ENCODE peak calls at places on chromosome 12, in eight cellular contexts. T, V, A, Z, I, S, O and Y are unnamed samples.

GRCh38 chr12:130972589-130972950 is 18.9 kb downstream of the ADGRD1 start:
- DNase-seq in A (no peak), V (no peak), Z (no peak), T (no peak), I (no peak), O (no peak), S (no peak), Y (no peak)

GRCh38 chr12:30862486-30862885 is 64.1 kb upstream of the TSPAN11 start:
- DNase-seq in S (peak), T (no peak), V (peak), O (no peak), I (no peak), A (no peak), Z (no peak), Y (no peak)

GRCh38 chr12:67772276-67773169 is 124.0 kb downstream of the DYRK2 start:
- DNase-seq in O (no peak), I (no peak), V (no peak), S (peak), T (peak), A (no peak), Z (no peak), Y (peak)

GRCh38 chr12:86774841-86775386 is 518.7 kb upstream of the MGAT4C start:
- DNase-seq in Z (no peak), O (no peak), I (no peak), A (no peak), V (peak), T (no peak), S (no peak), Y (no peak)

GRCh38 chr12:122182887-122183587 is at the start of gene LRRC43:
- DNase-seq in A (no peak), Z (no peak), I (peak), O (peak), T (peak), V (peak), S (no peak), Y (no peak)

GRCh38 chr12:92502417-92503028 is 200.3 kb upstream of the PLEKHG7 start:
- DNase-seq in V (no peak), I (no peak), Z (no peak), T (no peak), S (no peak), A (no peak), O (no peak), Y (no peak)

GRCh38 chr12:120739821-120740613 is 14.4 kb downstream of the ACADS start:
- DNase-seq in O (no peak), Z (no peak), V (no peak), T (no peak), A (no peak), S (no peak), I (no peak), Y (no peak)

GRCh38 chr12:104565606-104566243 is 109.0 kb downstream of the CHST11 start:
- DNase-seq in I (no peak), S (no peak), O (no peak), V (no peak), A (no peak), Z (no peak), T (no peak), Y (no peak)

GRCh38 chr12:112239020-112239419 is 113.7 kb downstream of the TRAFD1 start:
- DNase-seq in O (no peak), T (no peak), Z (no peak), V (no peak), A (no peak), I (no peak), S (no peak), Y (no peak)

GRCh38 chr12:89547116-89547515 is 21.3 kb upstream of the POC1B start:
- DNase-seq in T (no peak), A (no peak), I (no peak), V (no peak), S (no peak), O (no peak), Z (no peak), Y (no peak)

GRCh38 chr12:107645630-107646333 is 39.8 kb upstream of the PWP1 start:
- DNase-seq in O (no peak), S (no peak), T (peak), V (no peak), I (no peak), Z (no peak), A (no peak), Y (no peak)

GRCh38 chr12:15827136-15827535 is 37.9 kb upstream of the EPS8 start:
- DNase-seq in A (no peak), O (no peak), S (no peak), I (no peak), Z (no peak), V (no peak), T (no peak), Y (no peak)

GRCh38 chr12:97386133-97386581 is 76.4 kb upstream of the RMST start:
- DNase-seq in S (peak), V (no peak), I (peak), A (no peak), O (no peak), Z (peak), T (peak), Y (peak)

GRCh38 chr12:128265566-128265965 is 1.4 kb upstream of the TMEM132C start:
- DNase-seq in V (no peak), I (no peak), A (no peak), T (no peak), O (no peak), Z (no peak), S (no peak), Y (no peak)

GRCh38 chr12:63905523-63905922 is 61.0 kb downstream of the SRGAP1 start:
- DNase-seq in Z (no peak), O (no peak), I (no peak), V (peak), A (no peak), T (no peak), S (peak), Y (no peak)

GRCh38 chr12:124750149-124750656 is 113.5 kb downstream of the SCARB1 start:
- DNase-seq in I (no peak), O (no peak), A (no peak), S (no peak), V (peak), T (no peak), Z (no peak), Y (no peak)

GRCh38 chr12:13534645-13535398 is 338.3 kb downstream of the EMP1 start:
- DNase-seq in I (peak), Z (peak), V (peak), A (no peak), T (peak), S (peak), O (no peak), Y (no peak)

GRCh38 chr12:12116677-12117076 is 45.9 kb downstream of the BCL2L14 start:
- DNase-seq in Z (no peak), S (no peak), T (no peak), I (no peak), O (no peak), A (no peak), V (no peak), Y (no peak)

GRCh38 chr12:60333461-60333860 is 737.6 kb downstream of the SLC16A7 start:
- DNase-seq in V (peak), Z (no peak), S (peak), I (no peak), T (no peak), O (no peak), A (no peak), Y (no peak)

GRCh38 chr12:121810234-121810817 is 6.5 kb downstream of the SETD1B start:
- DNase-seq in T (no peak), O (no peak), A (no peak), Z (no peak), I (no peak), V (no peak), S (no peak), Y (no peak)

GRCh38 chr12:22340143-22340542 is 5.6 kb upstream of the ST8SIA1 start:
- DNase-seq in T (no peak), A (no peak), Z (no peak), V (no peak), I (no peak), O (no peak), S (no peak), Y (no peak)

GRCh38 chr12:114726092-114726710 is 42.2 kb upstream of the TBX3 start:
- DNase-seq in Z (no peak), I (no peak), A (no peak), V (peak), T (no peak), S (no peak), O (no peak), Y (no peak)

GRCh38 chr12:59431266-59431665 is 164.6 kb upstream of the SLC16A7 start:
- DNase-seq in O (no peak), T (peak), V (peak), A (no peak), S (peak), Z (no peak), I (no peak), Y (no peak)

GRCh38 chr12:60191676-60192359 is 596.0 kb downstream of the SLC16A7 start:
- DNase-seq in T (no peak), V (peak), I (no peak), Z (no peak), S (peak), A (no peak), O (no peak), Y (no peak)

GRCh38 chr12:11584213-11584855 is 65.1 kb upstream of the ETV6 start:
- DNase-seq in Z (no peak), A (no peak), I (no peak), V (peak), O (no peak), S (no peak), T (no peak), Y (no peak)

GRCh38 chr12:76506149-76506548 is 53.4 kb downstream of the OSBPL8 start:
- DNase-seq in I (no peak), T (no peak), Z (no peak), S (no peak), V (no peak), A (no peak), O (no peak), Y (no peak)

GRCh38 chr12:121388421-121388981 is 11.4 kb upstream of the RNF34 start:
- DNase-seq in A (no peak), Z (no peak), T (no peak), S (peak), I (no peak), V (peak), O (no peak), Y (no peak)

GRCh38 chr12:50505386-50505827 is 622 bp downstream of the DIP2B start:
- DNase-seq in A (peak), I (no peak), V (peak), T (no peak), O (no peak), Z (peak), S (peak), Y (peak)

GRCh38 chr12:10241276-10241675 is 28.6 kb downstream of the GABARAPL1 start:
- DNase-seq in Z (no peak), O (no peak), T (no peak), A (no peak), I (no peak), V (no peak), S (no peak), Y (no peak)